ENCODE peak calls at places on chromosomes 2 and 18, in eight cellular contexts. E, C, M, Q, S, Y, O and D are unnamed samples.

GRCh38 chr2:148021059-148021985 is at the start of gene MBD5:
- DNase-seq in E (peak), C (peak), M (no peak), Q (peak), S (peak), Y (peak), O (peak), D (peak)

GRCh38 chr18:13241083-13241892 is 22.7 kb downstream of the LDLRAD4 start:
- DNase-seq in E (no peak), C (no peak), M (no peak), Q (no peak), S (no peak), Y (no peak), O (no peak), D (no peak)

GRCh38 chr2:10668402-10669012 is 21.3 kb downstream of the NOL10 start:
- DNase-seq in E (no peak), C (no peak), M (no peak), Q (no peak), S (peak), Y (peak), O (peak), D (peak)

GRCh38 chr2:217489145-217489960 is 513.4 kb downstream of the TNS1 start:
- DNase-seq in E (no peak), C (no peak), M (no peak), Q (no peak), S (no peak), Y (no peak), O (peak), D (no peak)

GRCh38 chr18:62088146-62088545 is 98.7 kb downstream of the PIGN start:
- DNase-seq in E (no peak), C (no peak), M (no peak), Q (no peak), S (no peak), Y (no peak), O (peak), D (no peak)

GRCh38 chr2:136645458-136645857 is 119.9 kb upstream of the THSD7B start:
- DNase-seq in E (no peak), C (no peak), M (no peak), Q (no peak), S (no peak), Y (no peak), O (no peak), D (no peak)

GRCh38 chr18:40897884-40898283 is 1057.2 kb upstream of the PIK3C3 start:
- DNase-seq in E (no peak), C (no peak), M (no peak), Q (no peak), S (no peak), Y (no peak), O (no peak), D (no peak)

GRCh38 chr2:113126845-113127645 is at the start of gene IL1RN:
- DNase-seq in E (no peak), C (no peak), M (no peak), Q (peak), S (no peak), Y (no peak), O (no peak), D (no peak)

GRCh38 chr2:151976945-151977353 is 121.9 kb downstream of the CACNB4 start:
- DNase-seq in E (no peak), C (no peak), M (no peak), Q (no peak), S (no peak), Y (no peak), O (no peak), D (no peak)

GRCh38 chr2:238510911-238511613 is 84.3 kb downstream of the ASB1 start:
- DNase-seq in E (no peak), C (no peak), M (no peak), Q (no peak), S (no peak), Y (no peak), O (no peak), D (no peak)

GRCh38 chr2:199228887-199229819 is 228.6 kb downstream of the SATB2 start:
- DNase-seq in E (no peak), C (no peak), M (no peak), Q (no peak), S (no peak), Y (peak), O (peak), D (no peak)

GRCh38 chr18:45839415-45840395 is 14.2 kb downstream of the SIGLEC15 start:
- DNase-seq in E (no peak), C (no peak), M (no peak), Q (no peak), S (no peak), Y (peak), O (peak), D (no peak)

GRCh38 chr2:158667567-158667966 is 127.5 kb upstream of the DAPL1 start:
- DNase-seq in E (no peak), C (no peak), M (no peak), Q (no peak), S (no peak), Y (peak), O (peak), D (no peak)

GRCh38 chr2:234595829-234596228 is 98.9 kb upstream of the ARL4C start:
- DNase-seq in E (no peak), C (no peak), M (no peak), Q (no peak), S (no peak), Y (peak), O (peak), D (no peak)

GRCh38 chr2:157722580-157723234 is 94.0 kb upstream of the ACVR1C start:
- DNase-seq in E (no peak), C (no peak), M (no peak), Q (no peak), S (no peak), Y (no peak), O (peak), D (no peak)

GRCh38 chr2:38635139-38635538 is 30.8 kb upstream of the GALM start:
- DNase-seq in E (no peak), C (no peak), M (no peak), Q (no peak), S (no peak), Y (no peak), O (no peak), D (no peak)

GRCh38 chr2:204110250-204111183 is 174.0 kb downstream of the ICOS start:
- DNase-seq in E (peak), C (peak), M (no peak), Q (no peak), S (no peak), Y (no peak), O (peak), D (peak)

GRCh38 chr2:32864337-32864736 is 82.4 kb upstream of the LTBP1 start:
- DNase-seq in E (no peak), C (no peak), M (no peak), Q (no peak), S (no peak), Y (no peak), O (peak), D (no peak)

GRCh38 chr2:29834624-29835023 is 86.8 kb downstream of the ALK start:
- DNase-seq in E (no peak), C (no peak), M (no peak), Q (no peak), S (no peak), Y (no peak), O (no peak), D (no peak)